ENCODE peak calls at places on chromosomes 16 and 17, in five cellular contexts. Z is ELR, T is KBM-7, N is SK-MEL-5, I is Daoy. X is an unnamed sample.

GRCh38 chr17:57855391-57856035 is 5.7 kb upstream of the MRPS23 start:
- DNase-seq in T (no peak), N (no peak), I (no peak), Z (no peak), X (peak; percentile 38)

GRCh38 chr16:53537591-53537990 is 34.6 kb upstream of the AKTIP start:
- DNase-seq in Z (no peak), I (no peak), N (no peak), T (no peak), X (no peak)

GRCh38 chr17:55547027-55547670 is 35.9 kb upstream of the SMIM36 start:
- DNase-seq in Z (no peak), T (no peak), N (peak; percentile 15), I (no peak), X (peak; percentile 33)

GRCh38 chr16:58329147-58329546 is 34.3 kb upstream of the PRSS54 start:
- DNase-seq in T (no peak), N (no peak), Z (peak; percentile 36), I (peak; percentile 21), X (no peak)

GRCh38 chr16:670485-671352 is 2.8 kb downstream of the RHOT2 start:
- DNase-seq in Z (no peak), T (no peak), I (no peak), N (no peak), X (no peak)

GRCh38 chr17:50129303-50129945 is 536 bp downstream of the SAMD14 start:
- DNase-seq in Z (peak; percentile 61), N (no peak), T (no peak), I (peak; percentile 57), X (no peak)

GRCh38 chr16:87353613-87354012 is 30.0 kb downstream of the FBXO31 start:
- DNase-seq in I (no peak), T (no peak), Z (no peak), N (no peak), X (no peak)

GRCh38 chr17:10932938-10933337 is 95.1 kb upstream of the PIRT start:
- DNase-seq in Z (no peak), T (no peak), N (no peak), I (no peak), X (no peak)

GRCh38 chr16:35194681-35195080 is 1735.3 kb downstream of the TP53TG3F start:
- DNase-seq in T (no peak), N (no peak), Z (no peak), I (no peak), X (no peak)

GRCh38 chr17:57552114-57552601 is 192.9 kb downstream of the CCDC182 start:
- DNase-seq in T (no peak), I (peak; percentile 12), Z (no peak), N (peak; percentile 62), X (peak; percentile 92)

GRCh38 chr16:29665294-29666077 is 2.4 kb downstream of the SPN start:
- DNase-seq in T (no peak), Z (no peak), I (no peak), N (no peak), X (no peak)

GRCh38 chr17:50853015-50853615 is 13.0 kb downstream of the TOB1 start:
- DNase-seq in N (no peak), T (no peak), Z (no peak), I (no peak), X (no peak)

GRCh38 chr17:42009170-42009569 is 8.1 kb downstream of the DNAJC7 start:
- DNase-seq in N (peak; percentile 18), I (no peak), Z (no peak), T (peak; percentile 14), X (peak; percentile 60)

GRCh38 chr16:89615596-89616090 is 2.2 kb downstream of the DPEP1 start:
- DNase-seq in T (peak; percentile 55), Z (peak; percentile 47), I (no peak), N (no peak), X (peak; percentile 75)

GRCh38 chr17:75693500-75694481 is 26.7 kb downstream of the SAP30BP start:
- DNase-seq in I (peak; percentile 99), N (peak; percentile 28), Z (peak; percentile 96), T (no peak), X (no peak)

GRCh38 chr17:65054602-65055001 is 1.9 kb downstream of the GNA13 start:
- DNase-seq in N (no peak), Z (peak; percentile 45), T (no peak), I (no peak), X (peak; percentile 55)

GRCh38 chr16:52227851-52228250 is 319.1 kb downstream of the TOX3 start:
- DNase-seq in I (no peak), Z (no peak), T (no peak), N (no peak), X (no peak)

GRCh38 chr17:76725580-76726230 is 701 bp downstream of the JMJD6 start:
- DNase-seq in T (peak; percentile 68), Z (peak; percentile 56), N (peak; percentile 53), I (peak; percentile 54), X (peak; percentile 86)

GRCh38 chr16:65661451-65661850 is 539.6 kb upstream of the CDH11 start:
- DNase-seq in I (no peak), N (no peak), Z (no peak), T (no peak), X (no peak)

GRCh38 chr16:55660776-55661175 is 5.0 kb downstream of the SLC6A2 start:
- DNase-seq in T (no peak), N (no peak), I (no peak), Z (no peak), X (no peak)

GRCh38 chr17:18185832-18186231 is 2.2 kb downstream of the ALKBH5 start:
- DNase-seq in N (peak; percentile 46), Z (peak; percentile 71), T (peak; percentile 5), I (peak; percentile 29), X (peak; percentile 47)